ENCODE peak calls at places on chromosomes 2 and 18, in seven cellular contexts. D is endothelial cell, X is HCT116, R is mammary epithelial cell, G is heart left ventricle, O is adrenal gland, N is breast epithelium. P is an unnamed sample.

GRCh38 chr18:62239475-62239874 is 52.4 kb downstream of the RELCH start:
- DNase-seq in D (no peak), X (no peak), R (no peak), G (no peak), O (no peak), N (no peak), P (no peak)

GRCh38 chr2:159933727-159934049 is 128.7 kb downstream of the PLA2R1 start:
- DNase-seq in D (no peak), X (no peak), R (no peak), G (no peak), O (peak; percentile 10), N (no peak), P (no peak)

GRCh38 chr18:23519725-23520124 is 16.4 kb downstream of the RMC1 start:
- DNase-seq in D (no peak), X (no peak), R (no peak), G (no peak), O (no peak), N (no peak), P (no peak)

GRCh38 chr18:48099481-48100167 is 169.2 kb upstream of the SMAD2 start:
- DNase-seq in D (no peak), X (no peak), R (no peak), G (no peak), O (no peak), N (no peak), P (no peak)

GRCh38 chr18:49767111-49768050 is 46.0 kb downstream of the ACAA2 start:
- DNase-seq in D (no peak), X (no peak), R (no peak), G (no peak), O (no peak), N (no peak), P (no peak)

GRCh38 chr2:215002500-215002899 is 135.9 kb downstream of the ABCA12 start:
- DNase-seq in D (peak; percentile 18), X (peak; percentile 31), R (no peak), G (no peak), O (peak; percentile 16), N (no peak), P (no peak)

GRCh38 chr2:170815746-170816498 is 765 bp upstream of the GAD1 start:
- DNase-seq in D (peak; percentile 89), X (peak; percentile 57), R (peak; percentile 64), G (no peak), O (peak; percentile 72), N (no peak), P (no peak)

GRCh38 chr2:28595323-28595722 is 99.5 kb downstream of the PLB1 start:
- DNase-seq in D (no peak), X (no peak), R (no peak), G (no peak), O (no peak), N (no peak), P (no peak)

GRCh38 chr2:73946666-73947065 is 20.0 kb downstream of the DGUOK start:
- DNase-seq in D (no peak), X (no peak), R (no peak), G (no peak), O (no peak), N (no peak), P (no peak)

GRCh38 chr2:134663451-134663850 is 55.3 kb downstream of the TMEM163 start:
- DNase-seq in D (no peak), X (no peak), R (no peak), G (no peak), O (no peak), N (no peak), P (no peak)

GRCh38 chr2:170369894-170370293 is 191.9 kb downstream of the MYO3B start:
- DNase-seq in D (no peak), X (peak; percentile 21), R (peak; percentile 20), G (no peak), O (no peak), N (no peak), P (no peak)

GRCh38 chr2:1837022-1837421 is 92.7 kb upstream of the PXDN start:
- DNase-seq in D (no peak), X (no peak), R (no peak), G (no peak), O (no peak), N (no peak), P (no peak)

GRCh38 chr2:20747317-20747716 is 75.6 kb downstream of the LDAH start:
- DNase-seq in D (no peak), X (no peak), R (no peak), G (no peak), O (no peak), N (no peak), P (no peak)

GRCh38 chr2:238281826-238282480 is 6.5 kb downstream of the PER2 start:
- DNase-seq in D (no peak), X (no peak), R (no peak), G (no peak), O (no peak), N (no peak), P (no peak)

GRCh38 chr2:184560603-184561002 is 37.7 kb upstream of the ZNF804A start:
- DNase-seq in D (no peak), X (no peak), R (no peak), G (no peak), O (no peak), N (no peak), P (no peak)

GRCh38 chr2:85799215-85799956 is 45.6 kb downstream of the ATOH8 start:
- DNase-seq in D (no peak), X (peak; percentile 19), R (peak; percentile 65), G (peak; percentile 35), O (peak; percentile 57), N (peak; percentile 38), P (no peak)

GRCh38 chr2:204541637-204542036 is 3.6 kb upstream of the PARD3B start:
- DNase-seq in D (no peak), X (no peak), R (no peak), G (no peak), O (no peak), N (no peak), P (no peak)

GRCh38 chr2:242002944-242003343 is 133.4 kb downstream of the RTP5 start:
- DNase-seq in D (no peak), X (no peak), R (no peak), G (no peak), O (no peak), N (no peak), P (no peak)

GRCh38 chr2:143205106-143205764 is 76.0 kb downstream of the ARHGAP15 start:
- DNase-seq in D (no peak), X (peak; percentile 6), R (peak; percentile 50), G (no peak), O (no peak), N (no peak), P (no peak)

GRCh38 chr2:155250800-155251199 is 552.3 kb downstream of the KCNJ3 start:
- DNase-seq in D (no peak), X (peak; percentile 44), R (peak; percentile 19), G (no peak), O (no peak), N (no peak), P (no peak)

GRCh38 chr2:9251154-9252001 is 44.8 kb downstream of the ASAP2 start:
- DNase-seq in D (no peak), X (no peak), R (peak; percentile 82), G (no peak), O (no peak), N (peak; percentile 63), P (no peak)

GRCh38 chr2:28117104-28117596 is 226.6 kb downstream of the BABAM2 start:
- DNase-seq in D (no peak), X (no peak), R (no peak), G (no peak), O (no peak), N (no peak), P (no peak)

GRCh38 chr2:148375214-148375613 is 269.3 kb upstream of the EPC2 start:
- DNase-seq in D (no peak), X (no peak), R (no peak), G (no peak), O (no peak), N (no peak), P (no peak)

GRCh38 chr2:238108423-238109201 is 8.5 kb downstream of the ESPNL start:
- DNase-seq in D (no peak), X (no peak), R (no peak), G (no peak), O (peak; percentile 16), N (no peak), P (peak; percentile 62)

DNA sequence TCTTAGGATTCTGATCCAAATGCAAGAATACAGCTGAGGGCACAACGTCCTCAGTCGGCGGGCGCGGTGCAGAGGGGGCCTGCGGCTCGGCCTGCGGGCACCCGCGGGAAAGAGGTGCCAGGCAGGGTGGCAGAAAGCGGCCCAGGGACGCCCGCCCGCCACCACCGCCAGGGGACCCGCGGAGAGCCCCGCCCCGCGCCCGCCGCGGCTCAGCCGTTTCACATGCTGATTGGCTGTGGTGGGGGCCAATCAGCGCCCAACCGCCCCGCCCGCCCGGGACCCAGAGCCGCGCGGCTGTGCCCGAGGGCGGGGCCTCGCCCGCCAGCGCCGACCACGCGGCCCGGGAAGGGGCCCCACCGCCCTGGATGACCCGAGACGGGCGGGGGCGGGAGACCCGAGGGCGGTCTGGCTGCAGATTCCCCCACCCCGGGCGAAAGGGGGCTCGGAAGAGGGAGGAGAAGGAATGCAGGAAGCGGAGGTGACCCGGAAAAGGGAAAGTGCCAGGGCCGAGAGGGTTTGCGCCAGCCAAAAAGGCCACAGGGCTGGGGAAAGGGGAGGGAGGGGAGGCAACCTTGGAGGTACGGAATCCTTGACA is 8.0 kb downstream of the IRS1 start:
- DNase-seq in D (peak; percentile 93), X (no peak), R (peak; percentile 82), G (peak; percentile 93), O (peak; percentile 94), N (peak; percentile 88), P (peak; percentile 78)
- TF ChIP-seq CTCF in D (peak; percentile 50), X (no peak), R (peak; percentile 31), G (peak; percentile 30), O (peak; percentile 39), N (peak; percentile 64), P (no peak)

GRCh38 chr2:62811972-62812371 is 106.5 kb downstream of the EHBP1 start:
- DNase-seq in D (no peak), X (no peak), R (no peak), G (no peak), O (no peak), N (no peak), P (no peak)
- TF ChIP-seq CTCF in D (no peak), X (no peak), R (no peak), G (no peak), O (no peak), N (no peak), P (no peak)

GRCh38 chr2:36266536-36267121 is 88.9 kb upstream of the CRIM1 start:
- DNase-seq in D (no peak), X (no peak), R (no peak), G (no peak), O (no peak), N (no peak), P (no peak)
- TF ChIP-seq CTCF in D (no peak), X (no peak), R (no peak), G (no peak), O (no peak), N (no peak), P (no peak)

DNA sequence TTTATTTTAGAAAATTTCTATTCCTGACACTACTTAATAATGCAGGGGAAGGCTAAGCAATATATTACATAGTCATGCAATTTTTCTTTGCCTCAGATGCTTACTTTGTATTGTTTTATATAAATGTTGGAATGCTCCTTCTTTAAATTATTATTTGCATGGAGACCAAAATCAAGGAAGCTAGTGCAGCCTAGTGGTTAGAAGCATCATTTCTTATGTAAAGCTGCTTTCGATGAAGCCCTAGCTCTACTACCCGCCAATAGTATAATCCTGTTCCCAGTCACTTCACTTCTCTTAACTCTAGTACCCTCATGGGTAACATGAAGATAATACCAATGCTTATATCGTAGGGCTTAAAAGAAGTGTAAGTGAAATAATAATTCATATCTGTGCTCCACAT is 198.9 kb downstream of the LRATD1 start:
- DNase-seq in D (no peak), X (no peak), R (peak; percentile 11), G (no peak), O (no peak), N (no peak), P (no peak)
- TF ChIP-seq CTCF in D (no peak), X (no peak), R (peak; percentile 47), G (no peak), O (peak; percentile 38), N (no peak), P (peak; percentile 38)

P was measured in D721Med.